ENCODE peak calls at places on chromosomes 3 and 15, in seven cellular contexts. Y is HepG2, I is thoracic aorta, U is hepatocyte, C is fibroblast of lung, P is heart right ventricle, N is A549. S is an unnamed sample.
A peak's percentile ranks its signal among the peaks of the same experiment; 100 is the strongest.

GRCh38 chr15:101531170-101531569 is 41.7 kb upstream of the PCSK6 start:
- DNase-seq in N (no peak), I (no peak), C (no peak), Y (no peak), U (no peak), P (no peak), S (no peak)

GRCh38 chr3:9911863-9912262 is 5.0 kb upstream of the IL17RC start:
- DNase-seq in P (no peak), U (no peak), C (no peak), I (no peak), N (no peak), Y (no peak), S (no peak)

GRCh38 chr15:25176616-25176923 is 221.8 kb downstream of the SNRPN start:
- DNase-seq in U (no peak), Y (no peak), N (no peak), P (peak; percentile 2), I (no peak), C (no peak), S (no peak)

GRCh38 chr3:143142354-143142753 is 22.8 kb downstream of the CHST2 start:
- DNase-seq in I (no peak), N (no peak), P (no peak), Y (no peak), C (no peak), U (no peak), S (no peak)

GRCh38 chr3:157021679-157022078 is 138.3 kb downstream of the CCNL1 start:
- DNase-seq in C (no peak), U (no peak), N (no peak), P (no peak), Y (no peak), I (no peak), S (no peak)

GRCh38 chr15:23690450-23690852 is 3.3 kb upstream of the NDN start:
- DNase-seq in C (peak; percentile 6), Y (peak; percentile 93), P (peak; percentile 45), N (no peak), U (peak; percentile 91), I (no peak), S (peak; percentile 12)

GRCh38 chr3:104846270-104846669 is 520.4 kb upstream of the ALCAM start:
- DNase-seq in Y (no peak), C (peak; percentile 71), I (no peak), U (no peak), P (no peak), N (no peak), S (peak; percentile 78)

GRCh38 chr3:132284006-132284405 is 33.2 kb upstream of the ACP3 start:
- DNase-seq in I (no peak), N (no peak), U (no peak), Y (no peak), C (no peak), P (no peak), S (no peak)

GRCh38 chr3:129231331-129232119 is 17.9 kb upstream of the COPG1 start:
- DNase-seq in N (no peak), U (no peak), C (peak; percentile 60), P (no peak), I (no peak), Y (no peak), S (no peak)

GRCh38 chr15:26632500-26632899 is 140.4 kb downstream of the GABRB3 start:
- DNase-seq in C (no peak), Y (no peak), I (no peak), U (no peak), N (no peak), P (no peak), S (no peak)

GRCh38 chr15:64917211-64917610 is 5.5 kb downstream of the ANKDD1A start:
- DNase-seq in Y (no peak), U (no peak), I (no peak), C (no peak), P (no peak), N (no peak), S (no peak)

GRCh38 chr3:127413318-127413673 is 125.5 kb upstream of the PRR20G start:
- DNase-seq in C (no peak), I (no peak), Y (no peak), P (no peak), N (no peak), U (no peak), S (no peak)

GRCh38 chr3:74614133-74614967 is at the start of gene CNTN3:
- DNase-seq in Y (no peak), N (no peak), P (peak; percentile 18), U (peak; percentile 74), C (peak; percentile 26), I (no peak), S (no peak)

GRCh38 chr15:67147410-67147949 is 82.1 kb downstream of the SMAD3 start:
- DNase-seq in C (no peak), Y (no peak), I (no peak), P (no peak), N (no peak), U (no peak), S (no peak)

GRCh38 chr15:64883997-64884511 is 27.6 kb upstream of the ANKDD1A start:
- DNase-seq in U (peak; percentile 75), I (no peak), N (peak; percentile 92), C (peak; percentile 84), Y (no peak), P (peak; percentile 64), S (peak; percentile 74)

GRCh38 chr3:178304758-178305157 is 231.5 kb upstream of the KCNMB2 start:
- DNase-seq in N (no peak), C (peak; percentile 91), Y (no peak), U (no peak), P (no peak), I (no peak), S (peak; percentile 41)

GRCh38 chr15:78619022-78619950 is 1.5 kb downstream of the CHRNA3 start:
- DNase-seq in N (no peak), C (no peak), Y (no peak), U (no peak), P (no peak), I (no peak), S (no peak)
- H3K4me3 ChIP-seq in N (no peak overlapping the region), C (no peak overlapping the region), Y (no peak overlapping the region), U (no peak overlapping the region), P (peak overlapping the region; percentile 49), I (peak overlapping the region; percentile 64), S (no peak overlapping the region)

GRCh38 chr3:122858373-122858772 is 63.5 kb downstream of the SLC49A4 start:
- DNase-seq in P (no peak), U (peak; percentile 25), C (peak; percentile 19), N (no peak), I (no peak), Y (peak; percentile 12), S (no peak)
- TF ChIP-seq CTCF in P (peak; percentile 16), U (peak; percentile 61), C (peak; percentile 50), N (peak; percentile 58), I (no peak), Y (peak; percentile 48), S (no peak)

GRCh38 chr3:106510206-106510605 is 641.4 kb upstream of the CBLB start:
- DNase-seq in Y (no peak), I (no peak), U (no peak), P (no peak), C (peak; percentile 5), N (no peak), S (no peak)

GRCh38 chr3:106514431-106514830 is 645.6 kb upstream of the CBLB start:
- DNase-seq in P (no peak), I (no peak), U (no peak), N (no peak), Y (no peak), C (no peak), S (no peak)

GRCh38 chr3:106508331-106508893 is 639.6 kb upstream of the CBLB start:
- DNase-seq in U (no peak), C (no peak), N (no peak), P (no peak), Y (no peak), I (no peak), S (no peak)

GRCh38 chr3:106518516-106518915 is 649.7 kb upstream of the CBLB start:
- DNase-seq in I (no peak), U (no peak), C (peak; percentile 74), Y (no peak), N (no peak), P (no peak), S (no peak)

GRCh38 chr3:106512846-106513245 is 644.0 kb upstream of the CBLB start:
- DNase-seq in N (no peak), C (no peak), U (no peak), Y (no peak), P (no peak), I (no peak), S (no peak)
- H3K4me3 ChIP-seq in N (no peak overlapping the region), C (no peak overlapping the region), U (no peak overlapping the region), Y (no peak overlapping the region), P (no peak overlapping the region), I (no peak overlapping the region), S (no peak overlapping the region)

DNA sequence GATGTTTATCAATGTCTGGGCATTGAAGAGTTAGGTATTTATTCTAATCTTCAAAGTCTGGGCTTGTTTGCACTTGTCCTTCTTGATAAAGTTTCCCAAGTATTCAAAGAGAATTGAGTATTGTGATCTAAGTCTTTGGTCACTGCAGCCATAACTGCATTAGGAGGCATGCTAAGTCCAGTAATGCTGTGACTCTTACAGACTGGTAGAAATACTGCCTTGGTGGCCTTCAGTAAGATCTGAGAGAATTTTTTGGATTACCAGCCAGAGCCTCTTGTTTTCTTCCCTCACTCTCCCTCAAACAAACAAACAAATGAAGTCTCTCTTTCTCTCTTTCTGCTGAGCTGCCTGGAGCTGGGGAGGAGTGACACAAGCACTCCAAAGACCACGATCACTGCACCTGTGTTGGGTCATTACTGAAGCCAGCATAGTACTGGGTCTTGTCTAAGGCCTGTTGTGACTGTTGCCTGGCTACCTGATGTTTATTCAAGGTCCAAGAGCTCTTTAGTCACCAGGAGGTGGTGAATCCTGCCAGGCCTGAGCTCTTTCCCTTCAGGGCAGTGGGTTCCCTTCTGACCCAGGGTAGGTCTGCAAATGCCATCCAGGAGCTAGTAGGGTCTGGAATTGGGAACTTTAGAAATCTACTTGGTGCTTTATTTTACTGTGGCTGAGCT is 14.8 kb upstream of the RBP2 start:
- DNase-seq in Y (peak; percentile 17), I (no peak), N (no peak), U (peak; percentile 36), P (no peak), C (no peak), S (no peak)
- TF ChIP-seq CTCF in Y (no peak), I (no peak), N (no peak), U (no peak), P (no peak), C (no peak), S (no peak)